ENCODE peak calls at places on chromosome 1, in seven cellular contexts. E, L, G, W, U, H and N are unnamed samples. For H3K4me1, the result is how much of the 10 kb centered on the place peaks cover.

GRCh38 chr1:200180821-200181220 is 153.3 kb downstream of the NR5A2 start:
- DNase-seq in E (no peak), L (no peak), G (no peak), W (no peak), U (no peak), H (no peak), N (no peak)

GRCh38 chr1:60935599-60935990 is 146.8 kb upstream of the NFIA start:
- DNase-seq in E (no peak), L (no peak), G (no peak), W (no peak), U (no peak), H (no peak), N (no peak)

GRCh38 chr1:117719004-117719403 is 113.2 kb downstream of the TENT5C start:
- DNase-seq in E (no peak), L (no peak), G (no peak), W (no peak), U (no peak), H (no peak), N (no peak)

GRCh38 chr1:193658711-193659110 is 472.3 kb upstream of the B3GALT2 start:
- DNase-seq in E (no peak), L (no peak), G (no peak), W (no peak), U (no peak), H (no peak), N (no peak)

GRCh38 chr1:27598288-27598687 is 5.7 kb downstream of the AHDC1 start:
- DNase-seq in E (peak), L (peak), G (no peak), W (no peak), U (peak), H (peak), N (no peak)

GRCh38 chr1:12067900-12068821 is 5.1 kb downstream of the TNFRSF8 start:
- DNase-seq in E (peak), L (peak), G (no peak), W (no peak), U (peak), H (no peak), N (no peak)

GRCh38 chr1:115505157-115505571 is 136.6 kb upstream of the VANGL1 start:
- DNase-seq in E (no peak), L (no peak), G (no peak), W (no peak), U (no peak), H (no peak), N (no peak)

GRCh38 chr1:51564124-51564523 is 45.1 kb upstream of the EPS15 start:
- DNase-seq in E (no peak), L (no peak), G (peak), W (no peak), U (no peak), H (no peak), N (no peak)

GRCh38 chr1:2213576-2214505 is 14.3 kb upstream of the SKI start:
- DNase-seq in E (no peak), L (no peak), G (no peak), W (no peak), U (peak), H (peak), N (peak)

GRCh38 chr1:19764848-19765247 is 34.9 kb downstream of the TMCO4 start:
- DNase-seq in E (no peak), L (no peak), G (peak), W (no peak), U (no peak), H (no peak), N (no peak)

GRCh38 chr1:230212405-230212936 is 145.4 kb downstream of the GALNT2 start:
- DNase-seq in E (no peak), L (no peak), G (peak), W (no peak), U (no peak), H (no peak), N (no peak)

GRCh38 chr1:59596432-59596831 is 218.3 kb upstream of the HOOK1 start:
- DNase-seq in E (no peak), L (no peak), G (no peak), W (no peak), U (no peak), H (no peak), N (no peak)

GRCh38 chr1:107272321-107272720 is 131.5 kb downstream of the NTNG1 start:
- DNase-seq in E (no peak), L (no peak), G (no peak), W (no peak), U (no peak), H (no peak), N (no peak)

GRCh38 chr1:213759359-213760181 is 228.2 kb upstream of the PROX1 start:
- DNase-seq in E (no peak), L (no peak), G (no peak), W (no peak), U (no peak), H (no peak), N (no peak)

GRCh38 chr1:6358757-6359567 is 34.6 kb downstream of the ACOT7 start:
- DNase-seq in E (no peak), L (peak), G (no peak), W (peak), U (no peak), H (peak), N (no peak)

GRCh38 chr1:20166047-20166446 is 19.8 kb upstream of the UBXN10 start:
- DNase-seq in E (no peak), L (no peak), G (no peak), W (no peak), U (peak), H (no peak), N (no peak)

GRCh38 chr1:239262538-239262937 is 123.8 kb upstream of the CHRM3 start:
- DNase-seq in E (no peak), L (no peak), G (no peak), W (no peak), U (no peak), H (no peak), N (no peak)

GRCh38 chr1:154752273-154753030 is 117.6 kb downstream of the KCNN3 start:
- DNase-seq in E (no peak), L (no peak), G (no peak), W (no peak), U (peak), H (no peak), N (peak)

GRCh38 chr1:234842726-234843641 is 233.0 kb upstream of the IRF2BP2 start:
- DNase-seq in E (no peak), L (peak), G (no peak), W (no peak), U (no peak), H (peak), N (no peak)

GRCh38 chr1:197911172-197911856 is 5.9 kb upstream of the LHX9 start:
- DNase-seq in E (peak), L (no peak), G (no peak), W (no peak), U (no peak), H (peak), N (no peak)

GRCh38 chr1:84000954-84001495 is 2.1 kb upstream of the TTLL7 start:
- DNase-seq in E (no peak), L (no peak), G (peak), W (no peak), U (no peak), H (no peak), N (no peak)

GRCh38 chr1:175089319-175089718 is 21.7 kb downstream of the TNN start:
- DNase-seq in E (no peak), L (no peak), G (no peak), W (no peak), U (no peak), H (no peak), N (no peak)

GRCh38 chr1:205992218-205992882 is 10.8 kb downstream of the RAB7B start:
- DNase-seq in E (no peak), L (no peak), G (no peak), W (no peak), U (no peak), H (no peak), N (peak)

GRCh38 chr1:30966690-30967369 is 58.3 kb upstream of the SDC3 start:
- DNase-seq in E (no peak), L (peak), G (no peak), W (no peak), U (no peak), H (no peak), N (no peak)

GRCh38 chr1:64242895-64243756 is 39.7 kb downstream of the UBE2U start:
- DNase-seq in E (no peak), L (peak), G (peak), W (no peak), U (no peak), H (no peak), N (no peak)

GRCh38 chr1:202688401-202688800 is 21.9 kb downstream of the SYT2 start:
- DNase-seq in E (no peak), L (no peak), G (no peak), W (no peak), U (no peak), H (no peak), N (no peak)

GRCh38 chr1:10990828-10991227 is 21.6 kb upstream of the TARDBP start:
- DNase-seq in E (no peak), L (no peak), G (no peak), W (no peak), U (no peak), H (no peak), N (no peak)

GRCh38 chr1:210072129-210072528 is 134.1 kb downstream of the SYT14 start:
- DNase-seq in E (no peak), L (no peak), G (no peak), W (no peak), U (no peak), H (no peak), N (no peak)

GRCh38 chr1:8293641-8294169 is 24.2 kb upstream of the SLC45A1 start:
- DNase-seq in E (no peak), L (no peak), G (no peak), W (no peak), U (no peak), H (no peak), N (no peak)
- H3K4me1 ChIP-seq in E (under half), L (under half), G (under half), W (under half), U (under half), H (under half), N (under half)

GRCh38 chr1:94417962-94418663 is at the start of gene ABCD3:
- DNase-seq in E (peak), L (peak), G (peak), W (peak), U (peak), H (peak), N (peak)
- H3K4me1 ChIP-seq in E (under half), L (under half), G (under half), W (under half), U (under half), H (under half), N (under half)

DNA sequence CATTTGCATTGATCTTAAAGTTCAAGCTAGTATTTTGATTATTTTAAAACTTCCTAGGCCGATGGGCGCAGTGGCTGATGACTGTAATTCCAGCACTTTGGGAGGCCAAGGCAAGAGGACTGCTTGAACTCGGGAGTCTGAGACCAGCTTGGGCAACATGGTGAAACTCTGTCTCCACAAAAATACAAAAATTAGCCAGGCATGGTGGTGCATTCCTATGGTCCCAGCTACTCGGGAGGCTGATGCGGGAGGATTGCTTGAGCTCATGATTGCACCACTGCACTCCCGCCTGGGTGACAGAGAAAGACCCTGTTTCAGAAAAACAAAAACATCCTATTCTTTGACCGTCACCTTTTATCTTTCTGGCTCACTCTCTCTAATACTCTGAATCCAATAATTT is 30.0 kb downstream of the MFSD2A start:
- DNase-seq in E (no peak), L (no peak), G (no peak), W (no peak), U (no peak), H (no peak), N (no peak)
- H3K4me1 ChIP-seq in E (under half), L (under half), G (under half), W (under half), U (under half), H (under half), N (under half)

GRCh38 chr1:244735404-244735803 is 82.5 kb downstream of the DESI2 start:
- DNase-seq in E (peak), L (no peak), G (no peak), W (no peak), U (no peak), H (no peak), N (no peak)

GRCh38 chr1:244730934-244731434 is 78.1 kb downstream of the DESI2 start:
- DNase-seq in E (peak), L (no peak), G (no peak), W (no peak), U (no peak), H (no peak), N (no peak)

GRCh38 chr1:244731651-244732050 is 78.7 kb downstream of the DESI2 start:
- DNase-seq in E (no peak), L (no peak), G (no peak), W (no peak), U (no peak), H (no peak), N (peak)

GRCh38 chr1:244732846-244733450 is 80.0 kb downstream of the DESI2 start:
- DNase-seq in E (no peak), L (no peak), G (no peak), W (no peak), U (no peak), H (no peak), N (no peak)

DNA sequence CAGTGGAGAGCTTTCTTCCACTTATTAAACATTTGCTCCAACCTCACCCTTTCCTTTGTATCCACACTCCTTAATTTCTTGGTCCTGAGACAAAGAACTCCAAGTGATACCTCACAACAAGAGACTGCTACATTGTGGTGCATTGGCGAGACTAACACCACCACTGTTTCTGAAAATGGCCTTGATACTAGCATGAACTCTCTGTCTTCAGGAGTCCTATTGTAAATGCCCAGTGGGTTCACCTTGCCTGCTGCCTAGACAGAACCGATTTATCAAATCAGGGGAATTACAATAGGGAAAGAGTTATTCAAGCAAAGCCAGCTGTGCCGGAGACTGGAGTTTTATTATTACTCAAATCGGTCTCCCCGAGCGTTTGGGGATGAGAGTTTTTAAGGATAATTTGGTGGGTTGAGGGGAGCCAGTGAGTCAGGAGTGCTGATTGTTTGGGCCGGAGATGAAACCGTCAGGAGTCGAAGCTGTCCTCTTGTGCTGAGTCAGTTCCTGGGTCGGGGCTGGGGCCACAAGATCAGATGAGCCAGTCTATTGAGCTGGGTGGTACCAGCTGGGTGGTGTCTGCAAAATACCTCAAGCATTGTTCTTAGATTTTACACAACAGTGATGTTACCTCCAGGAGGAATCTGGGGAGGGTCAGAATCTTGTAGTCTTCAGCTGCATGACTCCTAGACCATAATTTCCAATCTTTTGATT is 83.1 kb downstream of the DESI2 start:
- DNase-seq in E (peak), L (no peak), G (no peak), W (no peak), U (no peak), H (no peak), N (no peak)
- H3K4me1 ChIP-seq in E (under half), L (under half), G (under half), W (under half), U (under half), H (under half), N (under half)

GRCh38 chr1:180236698-180237509 is 6.8 kb downstream of the LHX4 start:
- DNase-seq in E (no peak), L (no peak), G (no peak), W (no peak), U (no peak), H (no peak), N (no peak)

GRCh38 chr1:180235502-180236239 is 5.6 kb downstream of the LHX4 start:
- DNase-seq in E (peak), L (no peak), G (no peak), W (no peak), U (no peak), H (no peak), N (no peak)

GRCh38 chr1:180233191-180234011 is 3.3 kb downstream of the LHX4 start:
- DNase-seq in E (no peak), L (no peak), G (no peak), W (no peak), U (no peak), H (no peak), N (no peak)

GRCh38 chr1:180234369-180235076 is 4.5 kb downstream of the LHX4 start:
- DNase-seq in E (peak), L (no peak), G (no peak), W (no peak), U (no peak), H (no peak), N (peak)

GRCh38 chr1:180235077-180235501 is 5.0 kb downstream of the LHX4 start:
- DNase-seq in E (peak), L (no peak), G (no peak), W (no peak), U (no peak), H (no peak), N (no peak)
- H3K4me1 ChIP-seq in E (under half), L (under half), G (under half), W (under half), U (under half), H (under half), N (half or more)

GRCh38 chr1:236887081-236887480 is 92.0 kb downstream of the MTR start:
- DNase-seq in E (no peak), L (no peak), G (no peak), W (no peak), U (no peak), H (no peak), N (no peak)

GRCh38 chr1:236893626-236894545 is 98.8 kb downstream of the MTR start:
- DNase-seq in E (no peak), L (no peak), G (no peak), W (no peak), U (no peak), H (no peak), N (no peak)

GRCh38 chr1:236888903-236889302 is 93.8 kb downstream of the MTR start:
- DNase-seq in E (no peak), L (no peak), G (no peak), W (no peak), U (peak), H (no peak), N (no peak)

GRCh38 chr1:236890152-236891056 is 95.3 kb downstream of the MTR start:
- DNase-seq in E (no peak), L (no peak), G (no peak), W (no peak), U (peak), H (no peak), N (no peak)

GRCh38 chr1:236888126-236888525 is 93.0 kb downstream of the MTR start:
- DNase-seq in E (no peak), L (no peak), G (no peak), W (no peak), U (no peak), H (no peak), N (no peak)
- H3K4me1 ChIP-seq in E (under half), L (under half), G (under half), W (under half), U (under half), H (under half), N (under half)

DNA sequence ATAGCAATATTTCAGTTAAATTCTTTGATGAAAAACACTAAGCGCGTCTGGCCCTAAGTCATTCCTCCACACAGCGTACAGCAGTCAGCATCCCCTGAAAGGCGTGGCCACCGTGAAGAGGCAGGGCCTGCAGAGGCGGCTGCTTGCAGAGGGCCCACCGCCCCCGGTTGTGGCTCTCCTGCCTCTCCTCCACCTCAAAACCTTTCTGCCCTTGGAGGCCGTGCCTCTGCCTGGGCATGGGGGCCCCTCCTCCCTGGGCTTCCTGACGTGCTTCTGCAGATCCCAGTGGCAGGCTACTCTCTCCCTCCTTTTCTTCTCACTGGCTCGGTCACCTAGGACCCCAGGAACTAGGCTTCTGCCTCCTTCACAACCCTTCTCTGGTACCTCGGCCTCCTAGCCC is 16.2 kb downstream of the CLSTN1 start:
- DNase-seq in E (peak), L (peak), G (no peak), W (no peak), U (no peak), H (no peak), N (no peak)
- H3K4me1 ChIP-seq in E (under half), L (under half), G (under half), W (under half), U (under half), H (under half), N (half or more)

GRCh38 chr1:109793486-109794318 is 30.0 kb upstream of the EPS8L3 start:
- DNase-seq in E (peak), L (no peak), G (no peak), W (no peak), U (no peak), H (no peak), N (peak)

GRCh38 chr1:109793089-109793485 is 29.4 kb upstream of the EPS8L3 start:
- DNase-seq in E (no peak), L (no peak), G (no peak), W (no peak), U (peak), H (no peak), N (peak)

GRCh38 chr1:109796484-109797305 is 33.0 kb upstream of the EPS8L3 start:
- DNase-seq in E (no peak), L (no peak), G (no peak), W (no peak), U (no peak), H (no peak), N (peak)

GRCh38 chr1:109792056-109792831 is 28.5 kb upstream of the EPS8L3 start:
- DNase-seq in E (peak), L (peak), G (no peak), W (no peak), U (peak), H (peak), N (peak)

DNA sequence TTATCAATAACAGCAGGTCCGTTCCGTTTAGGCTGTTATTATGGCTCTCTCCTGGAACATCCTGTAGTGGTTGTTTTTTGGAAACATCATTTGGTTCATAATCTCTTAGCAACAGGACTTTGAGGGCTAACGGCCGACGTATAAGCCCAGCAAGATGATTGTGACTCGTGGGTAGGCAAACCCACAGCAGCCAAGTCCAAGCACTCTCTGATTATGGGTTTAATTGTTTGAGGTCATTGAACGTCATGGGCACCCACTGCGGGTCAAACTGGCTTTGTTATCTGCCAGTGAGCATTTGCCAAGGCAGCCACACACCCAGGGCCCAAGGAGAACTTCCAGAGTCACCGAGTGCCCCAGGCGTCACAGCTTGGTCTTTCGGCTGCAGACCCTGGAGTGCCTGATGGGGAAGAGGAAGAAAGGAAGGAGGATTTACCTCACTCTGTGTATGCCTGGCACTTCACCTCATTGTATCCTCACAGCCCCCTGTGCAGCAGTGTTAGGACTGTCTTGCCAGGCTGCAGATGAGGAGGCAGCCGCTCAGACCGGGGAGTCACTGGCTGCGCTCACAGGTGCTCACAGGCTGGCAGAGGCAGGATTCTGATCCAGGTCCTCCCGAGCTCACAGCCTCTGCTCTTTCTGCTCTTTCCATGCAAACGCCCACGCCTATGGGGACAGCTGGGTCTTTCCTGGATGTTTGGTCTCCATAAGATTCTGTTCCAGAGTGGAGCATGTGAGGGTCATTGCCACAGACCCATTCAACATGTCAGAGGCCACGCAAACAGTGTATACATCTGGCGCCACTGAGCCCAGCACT is 30.8 kb upstream of the EPS8L3 start:
- DNase-seq in E (peak), L (no peak), G (no peak), W (no peak), U (peak), H (no peak), N (peak)
- H3K4me1 ChIP-seq in E (under half), L (half or more), G (under half), W (half or more), U (under half), H (under half), N (half or more)